ENCODE peak calls at places on chromosomes 12 and 14, in seven cellular contexts. W, N, I, R, V, D and X are unnamed samples.

GRCh38 chr14:99275222-99275584 is 3.2 kb upstream of the BCL11B start:
- DNase-seq in D (no peak), I (no peak), W (no peak), V (no peak), N (no peak), R (no peak), X (no peak)

GRCh38 chr14:105839425-105840265 is 313.3 kb downstream of the TMEM121 start:
- DNase-seq in V (peak; percentile 56), R (no peak), W (no peak), D (no peak), N (no peak), I (peak; percentile 16), X (no peak)

GRCh38 chr14:98692832-98693231 is 579.2 kb downstream of the BCL11B start:
- DNase-seq in N (no peak), W (peak; percentile 4), R (no peak), D (no peak), V (no peak), I (no peak), X (no peak)

GRCh38 chr12:68807576-68808387 is at the start of gene MDM2:
- DNase-seq in V (peak; percentile 96), I (peak; percentile 95), R (peak; percentile 40), W (peak; percentile 97), D (peak; percentile 98), N (peak; percentile 92), X (peak; percentile 90)

GRCh38 chr12:11577658-11578260 is 71.7 kb upstream of the ETV6 start:
- DNase-seq in R (no peak), W (no peak), N (no peak), V (no peak), D (no peak), I (no peak), X (peak; percentile 24)

GRCh38 chr12:57605308-57606015 is 838 bp downstream of the DTX3 start:
- DNase-seq in R (no peak), N (peak; percentile 20), D (no peak), V (no peak), I (no peak), W (no peak), X (no peak)

GRCh38 chr12:56129210-56129691 is 1.2 kb downstream of the ESYT1 start:
- DNase-seq in I (peak; percentile 79), R (no peak), N (peak; percentile 72), D (peak; percentile 82), W (peak; percentile 64), V (peak; percentile 85), X (no peak)

GRCh38 chr14:106790189-106791036 is 1264.0 kb downstream of the TMEM121 start:
- DNase-seq in I (peak; percentile 42), R (no peak), W (peak; percentile 74), N (no peak), V (no peak), D (peak; percentile 83), X (peak; percentile 0)

GRCh38 chr14:101062611-101063010 is 159.1 kb upstream of the RTL1 start:
- DNase-seq in V (peak; percentile 16), I (no peak), N (no peak), D (no peak), W (no peak), R (no peak), X (peak; percentile 47)

GRCh38 chr12:4119157-4119761 is 154.3 kb upstream of the CCND2 start:
- DNase-seq in W (peak; percentile 6), V (no peak), I (no peak), D (no peak), R (no peak), N (no peak), X (no peak)

GRCh38 chr12:116136340-116136739 is 141.2 kb downstream of the MED13L start:
- DNase-seq in N (no peak), R (no peak), I (no peak), V (no peak), D (no peak), W (no peak), X (peak; percentile 81)

GRCh38 chr14:36513451-36514277 is 6.4 kb downstream of the NKX2-1 start:
- DNase-seq in W (peak; percentile 83), D (peak; percentile 82), I (no peak), R (no peak), N (no peak), V (no peak), X (no peak)

GRCh38 chr12:106423291-106423690 is 65.7 kb downstream of the POLR3B start:
- DNase-seq in N (no peak), I (no peak), W (no peak), D (no peak), V (no peak), R (no peak), X (no peak)

GRCh38 chr12:29710104-29710503 is 73.6 kb downstream of the TMTC1 start:
- DNase-seq in D (no peak), N (no peak), W (no peak), R (no peak), I (peak; percentile 47), V (no peak), X (no peak)

GRCh38 chr14:69573841-69574265 is 818 bp downstream of the CCDC177 start:
- DNase-seq in D (no peak), V (no peak), I (no peak), W (no peak), N (no peak), R (no peak), X (no peak)

GRCh38 chr12:5964913-5965900 is 20.1 kb upstream of the ANO2 start:
- DNase-seq in I (no peak), R (no peak), N (no peak), W (no peak), V (no peak), D (no peak), X (peak; percentile 42)

GRCh38 chr12:86834217-86834616 is 578.0 kb upstream of the MGAT4C start:
- DNase-seq in V (no peak), D (no peak), I (no peak), R (no peak), N (no peak), W (no peak), X (peak; percentile 1)

GRCh38 chr12:28767836-28768348 is 381.2 kb upstream of the FAR2 start:
- DNase-seq in R (no peak), W (no peak), I (no peak), N (no peak), D (no peak), V (no peak), X (no peak)

DNA sequence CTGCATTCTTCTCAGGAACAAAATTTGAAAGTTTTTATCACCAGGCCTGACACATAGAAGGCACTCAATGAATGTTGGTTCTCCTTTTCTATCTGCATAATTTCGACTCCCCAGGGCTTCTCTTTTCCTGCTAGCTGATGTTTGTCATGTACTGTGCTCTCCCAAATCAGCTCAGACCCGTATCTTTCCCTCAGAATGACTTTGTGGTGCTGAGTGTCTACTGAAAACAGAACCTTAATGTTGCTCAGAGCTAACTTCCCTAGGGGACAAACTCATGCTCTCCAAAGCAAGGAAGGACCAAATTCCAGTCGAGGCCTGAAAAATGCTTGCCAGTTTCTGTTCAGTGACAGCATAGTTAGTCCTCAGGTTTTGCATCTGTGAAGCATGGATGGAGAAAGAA is 1.9 kb downstream of the ARHGDIB start:
- DNase-seq in D (no peak), V (no peak), I (no peak), N (no peak), W (no peak), R (no peak), X (no peak)
- H3K4me3 ChIP-seq in D (peak overlapping the region; percentile 59), V (peak overlapping the region; percentile 44), I (peak overlapping the region; percentile 69), N (no peak overlapping the region), W (no peak overlapping the region), R (no peak overlapping the region), X (no peak overlapping the region)

DNA sequence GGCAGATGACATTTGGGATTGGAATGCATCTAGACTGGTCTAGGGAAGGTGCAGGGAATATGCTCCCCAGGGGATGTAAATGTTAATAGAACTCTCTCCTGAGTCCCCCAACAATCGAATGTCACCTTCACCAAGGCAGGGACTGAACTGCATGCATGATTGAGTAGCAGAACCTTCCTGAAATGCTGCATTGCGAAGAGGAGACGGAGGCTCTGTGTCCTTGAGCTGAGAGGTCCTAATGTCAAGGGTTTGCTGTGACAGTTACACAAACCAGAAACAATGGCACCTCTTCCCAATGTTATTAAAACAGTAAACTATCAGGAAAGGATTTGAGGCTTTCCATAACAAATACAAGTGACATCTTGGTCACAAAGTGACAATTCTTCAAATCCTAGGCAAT is 117.5 kb upstream of the SFSWAP start:
- DNase-seq in I (no peak), D (no peak), W (no peak), V (no peak), R (no peak), N (no peak), X (no peak)
- TF ChIP-seq CTCF in I (no peak), D (no peak), W (no peak), V (no peak), R (no peak), N (no peak), X (no peak)

DNA sequence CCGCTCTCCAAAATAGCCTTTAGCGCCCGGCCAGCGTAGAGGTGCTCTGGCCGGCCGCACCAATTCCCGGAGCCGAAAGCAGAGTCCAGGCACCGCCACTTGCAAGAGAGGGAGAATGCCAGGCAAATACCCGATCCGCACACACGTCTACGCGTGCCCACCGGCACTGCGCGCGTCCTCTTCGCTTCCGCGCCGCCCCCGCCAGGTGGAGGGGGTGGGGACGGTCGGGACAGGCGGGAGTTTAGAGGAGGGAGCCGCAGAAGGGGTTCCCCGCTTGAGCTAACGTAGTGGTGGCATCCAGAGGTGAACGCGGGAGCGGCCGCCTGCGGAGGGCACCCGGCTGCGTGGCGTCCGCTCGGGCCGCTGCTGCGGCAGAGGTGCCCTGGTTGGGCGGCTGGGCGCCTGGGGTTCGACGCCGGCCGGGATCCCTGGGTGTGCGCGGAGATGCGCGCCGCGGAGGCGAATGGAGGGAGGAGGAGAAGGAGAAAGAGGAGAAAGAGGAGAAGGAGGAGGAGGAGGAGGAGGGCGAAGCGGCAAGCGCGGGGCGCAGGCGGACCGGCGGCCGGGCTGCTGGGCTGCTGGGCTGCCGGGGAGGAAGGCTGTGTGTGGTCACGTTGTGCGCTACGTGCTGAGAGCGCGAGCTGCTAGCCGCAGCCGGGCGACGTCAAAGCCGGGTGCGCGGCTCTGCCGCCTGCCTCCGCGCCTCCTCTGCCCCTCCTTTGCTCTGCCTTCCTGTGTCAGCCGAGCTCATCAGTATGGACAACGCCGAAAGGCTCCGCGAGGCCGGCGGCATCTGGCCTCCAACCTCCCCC is at the start of gene MDGA2:
- DNase-seq in R (no peak), W (no peak), D (no peak), N (no peak), I (no peak), V (no peak), X (peak; percentile 16)
- H3K4me3 ChIP-seq in R (no peak within 1 kb of the TSS), W (peak within 1 kb of the TSS; percentile 24), D (peak within 1 kb of the TSS; percentile 19), N (no peak within 1 kb of the TSS), I (peak within 1 kb of the TSS; percentile 26), V (peak within 1 kb of the TSS; percentile 6), X (peak within 1 kb of the TSS; percentile 17)

GRCh38 chr12:53252349-53252916 is 15.7 kb upstream of the ESPL1 start:
- DNase-seq in R (no peak), N (no peak), D (peak; percentile 68), W (peak; percentile 52), V (peak; percentile 71), I (no peak), X (peak; percentile 24)
- TF ChIP-seq CTCF in R (no peak), N (no peak), D (no peak), W (no peak), V (no peak), I (no peak), X (no peak)

GRCh38 chr12:26410686-26411085 is 215.3 kb downstream of the SSPN start:
- DNase-seq in N (no peak), R (no peak), V (no peak), W (no peak), D (no peak), I (no peak), X (no peak)
- H3K4me3 ChIP-seq in N (no peak overlapping the region), R (no peak overlapping the region), V (no peak overlapping the region), W (no peak overlapping the region), D (no peak overlapping the region), I (no peak overlapping the region), X (no peak overlapping the region)